ENCODE peak calls at places on chromosome 11, in six cellular contexts. T is ELR, N is NCI-H510A treated with DMSO at 0.1 percent for 48 hours, U is kidney glomerular epithelial cell, F is pancreas, Z is upper lobe of right lung. R is an unnamed sample.

GRCh38 chr11:43947003-43947500 is 4.6 kb downstream of the C11orf96 start:
- DNase-seq in T (peak; percentile 51), N (no peak), U (no peak), F (no peak), Z (no peak), R (peak; percentile 37)

GRCh38 chr11:71408826-71409225 is 39.4 kb downstream of the DHCR7 start:
- DNase-seq in T (no peak), N (no peak), U (no peak), F (no peak), Z (no peak), R (no peak)

GRCh38 chr11:73576226-73576625 is 21.7 kb downstream of the FAM168A start:
- DNase-seq in T (no peak), N (no peak), U (no peak), F (no peak), Z (no peak), R (peak; percentile 97)

GRCh38 chr11:35812850-35813249 is 131.0 kb upstream of the LDLRAD3 start:
- DNase-seq in T (no peak), N (no peak), U (no peak), F (peak; percentile 46), Z (no peak), R (no peak)

GRCh38 chr11:86799680-86800075 is 664 bp upstream of the PRSS23 start:
- DNase-seq in T (peak; percentile 31), N (peak; percentile 37), U (no peak), F (no peak), Z (no peak), R (peak; percentile 26)

GRCh38 chr11:72773291-72773690 is 20.6 kb downstream of the STARD10 start:
- DNase-seq in T (peak; percentile 88), N (no peak), U (peak; percentile 78), F (peak; percentile 69), Z (no peak), R (no peak)

GRCh38 chr11:94129505-94130335 is 1.1 kb downstream of the PANX1 start:
- DNase-seq in T (peak; percentile 30), N (peak; percentile 44), U (peak; percentile 59), F (no peak), Z (no peak), R (no peak)

GRCh38 chr11:20162824-20163777 is 2.8 kb upstream of the DBX1 start:
- DNase-seq in T (peak; percentile 53), N (no peak), U (no peak), F (no peak), Z (no peak), R (peak; percentile 22)

GRCh38 chr11:59550368-59550841 is 39.1 kb downstream of the OR4D9 start:
- DNase-seq in T (peak; percentile 98), N (peak; percentile 95), U (peak; percentile 92), F (peak; percentile 81), Z (peak; percentile 90), R (peak; percentile 97)

GRCh38 chr11:2256293-2256913 is 14.0 kb downstream of the ASCL2 start:
- DNase-seq in T (no peak), N (no peak), U (no peak), F (no peak), Z (peak; percentile 52), R (no peak)

GRCh38 chr11:68714047-68714856 is 29.9 kb downstream of the GAL start:
- DNase-seq in T (no peak), N (no peak), U (no peak), F (no peak), Z (no peak), R (no peak)

GRCh38 chr11:36006556-36006955 is 62.7 kb downstream of the LDLRAD3 start:
- DNase-seq in T (peak; percentile 12), N (no peak), U (no peak), F (no peak), Z (no peak), R (no peak)

GRCh38 chr11:57641426-57641825 is 8.3 kb downstream of the YPEL4 start:
- DNase-seq in T (peak; percentile 71), N (peak; percentile 31), U (peak; percentile 68), F (no peak), Z (no peak), R (peak; percentile 41)

GRCh38 chr11:29343465-29344333 is 673.1 kb downstream of the KCNA4 start:
- DNase-seq in T (peak; percentile 68), N (no peak), U (peak; percentile 48), F (peak; percentile 24), Z (peak; percentile 76), R (peak; percentile 31)

GRCh38 chr11:72814139-72814830 is at the start of gene ATG16L2:
- DNase-seq in T (peak; percentile 89), N (peak; percentile 91), U (peak; percentile 59), F (peak; percentile 86), Z (peak; percentile 96), R (peak; percentile 82)

GRCh38 chr11:43583548-43583947 is 97.0 kb upstream of the HSD17B12 start:
- DNase-seq in T (no peak), N (no peak), U (no peak), F (no peak), Z (no peak), R (no peak)

GRCh38 chr11:116701297-116701801 is 71.4 kb downstream of the BUD13 start:
- DNase-seq in T (no peak), N (no peak), U (no peak), F (no peak), Z (peak; percentile 63), R (no peak)

GRCh38 chr11:56911312-56911711 is 77.4 kb upstream of the OR5AK2 start:
- DNase-seq in T (no peak), N (no peak), U (no peak), F (no peak), Z (no peak), R (no peak)

GRCh38 chr11:114609429-114609828 is 13.8 kb upstream of the NXPE4 start:
- DNase-seq in T (no peak), N (no peak), U (no peak), F (no peak), Z (no peak), R (no peak)

GRCh38 chr11:103673773-103674172 is 362.7 kb upstream of the DDI1 start:
- DNase-seq in T (peak; percentile 50), N (no peak), U (no peak), F (no peak), Z (no peak), R (no peak)

GRCh38 chr11:115333106-115333505 is 171.1 kb downstream of the CADM1 start:
- DNase-seq in T (peak; percentile 22), N (peak; percentile 56), U (peak; percentile 14), F (no peak), Z (no peak), R (no peak)

GRCh38 chr11:11075515-11076171 is 217.8 kb upstream of the ZBED5 start:
- DNase-seq in T (no peak), N (no peak), U (no peak), F (no peak), Z (no peak), R (no peak)

GRCh38 chr11:83727251-83727650 is 441.1 kb upstream of the CCDC90B start:
- DNase-seq in T (no peak), N (no peak), U (no peak), F (peak; percentile 41), Z (no peak), R (no peak)

GRCh38 chr11:130588471-130588870 is 140.0 kb downstream of the ADAMTS15 start:
- DNase-seq in T (no peak), N (no peak), U (peak; percentile 46), F (no peak), Z (no peak), R (no peak)

GRCh38 chr11:120235024-120235628 is 4.8 kb upstream of the POU2F3 start:
- DNase-seq in T (peak; percentile 50), N (peak; percentile 18), U (peak; percentile 18), F (peak; percentile 68), Z (peak; percentile 86), R (peak; percentile 68)

GRCh38 chr11:37449146-37449545 is 851.1 kb upstream of the RAG2 start:
- DNase-seq in T (peak; percentile 74), N (peak; percentile 1), U (peak; percentile 56), F (no peak), Z (no peak), R (peak; percentile 1)

GRCh38 chr11:87292598-87292997 is 254.9 kb downstream of the TMEM135 start:
- DNase-seq in T (no peak), N (no peak), U (no peak), F (no peak), Z (no peak), R (no peak)

GRCh38 chr11:2160736-2161259 is at the start of gene INS:
- DNase-seq in T (no peak), N (no peak), U (no peak), F (no peak), Z (no peak), R (peak; percentile 58)

GRCh38 chr11:70122490-70123198 is 44.5 kb downstream of the ANO1 start:
- DNase-seq in T (no peak), N (no peak), U (no peak), F (no peak), Z (no peak), R (peak; percentile 31)

R was measured in NCI-H146.